ENCODE peak calls at places on chromosome 6, in ten cellular contexts. B is dorsolateral prefrontal cortex; P is adipocyte; R is astrocyte of the spinal cord; A is H1; F is epithelial cell of esophagus; L is CD8-positive, alpha-beta T cell; I is BJ; S is IMR-90; G is hepatocyte. J is an unnamed sample.

GRCh38 chr6:144931172-144932035 is 646.3 kb downstream of the UTRN start:
- DNase-seq in R (peak; percentile 41), S (peak; percentile 36), F (peak; percentile 58), P (peak; percentile 75), A (peak; percentile 56), L (no peak), I (no peak), B (no peak), G (peak; percentile 44), J (no peak)

GRCh38 chr6:157170535-157170934 is 152.8 kb downstream of the TMEM242 start:
- DNase-seq in B (no peak), I (no peak), S (no peak), P (no peak), A (no peak), F (no peak), G (no peak), L (no peak), R (no peak), J (peak; percentile 64)

GRCh38 chr6:136593748-136594490 is 43.7 kb upstream of the MAP7 start:
- DNase-seq in P (peak; percentile 94), I (peak; percentile 97), R (peak; percentile 98), G (peak; percentile 39), A (no peak), L (no peak), F (peak; percentile 96), S (peak; percentile 100), B (no peak), J (no peak)

GRCh38 chr6:43090557-43090952 is 14.4 kb downstream of the PTK7 start:
- DNase-seq in R (no peak), G (peak; percentile 62), P (peak; percentile 58), F (no peak), I (no peak), L (no peak), B (no peak), A (no peak), S (peak; percentile 44), J (no peak)

GRCh38 chr6:45112711-45113110 is 215.4 kb upstream of the RUNX2 start:
- DNase-seq in F (no peak), G (no peak), S (no peak), A (no peak), I (no peak), R (peak; percentile 61), B (no peak), L (no peak), P (no peak), J (no peak)

GRCh38 chr6:4192173-4192572 is 56.8 kb upstream of the ECI2 start:
- DNase-seq in R (no peak), I (no peak), P (peak; percentile 11), L (no peak), F (no peak), G (no peak), B (no peak), S (no peak), A (no peak), J (no peak)

GRCh38 chr6:72084992-72085569 is 198.7 kb downstream of the RIMS1 start:
- DNase-seq in G (peak; percentile 26), L (no peak), F (peak; percentile 27), S (peak; percentile 18), A (no peak), B (no peak), R (peak; percentile 40), I (no peak), P (peak; percentile 76), J (no peak)

GRCh38 chr6:44682987-44683779 is 295.7 kb downstream of the CDC5L start:
- DNase-seq in L (no peak), S (no peak), P (no peak), B (no peak), A (peak; percentile 13), F (no peak), I (no peak), G (no peak), R (no peak), J (no peak)

GRCh38 chr6:132443206-132443605 is 41.9 kb upstream of the MOXD1 start:
- DNase-seq in A (no peak), I (peak; percentile 75), P (no peak), S (peak; percentile 20), F (peak; percentile 10), G (no peak), L (no peak), R (peak; percentile 23), B (no peak), J (no peak)

GRCh38 chr6:63844287-63844686 is 208.7 kb downstream of the PHF3 start:
- DNase-seq in A (no peak), L (no peak), R (peak; percentile 60), S (peak; percentile 96), G (no peak), B (no peak), F (peak; percentile 53), P (no peak), I (no peak), J (no peak)

GRCh38 chr6:4780360-4780812 is 4.2 kb downstream of the CDYL start:
- DNase-seq in A (no peak), R (peak; percentile 39), P (peak; percentile 34), L (no peak), B (no peak), F (peak; percentile 62), S (peak; percentile 67), G (no peak), I (no peak), J (no peak)

GRCh38 chr6:31493875-31494694 is 3.9 kb upstream of the MICB start:
- DNase-seq in S (peak; percentile 70), R (peak; percentile 71), I (no peak), P (peak; percentile 95), F (peak; percentile 78), A (peak; percentile 92), B (peak; percentile 72), L (peak; percentile 72), G (peak; percentile 86), J (peak; percentile 90)

GRCh38 chr6:31498748-31499147 is 803 bp downstream of the MICB start:
- DNase-seq in P (peak; percentile 31), R (no peak), F (peak; percentile 33), S (no peak), I (no peak), B (no peak), G (peak; percentile 31), L (no peak), A (peak; percentile 72), J (no peak)

GRCh38 chr6:31495580-31495979 is 2.4 kb upstream of the MICB start:
- DNase-seq in G (no peak), I (no peak), R (peak; percentile 39), B (no peak), S (peak; percentile 62), F (peak; percentile 45), P (peak; percentile 61), L (no peak), A (no peak), J (no peak)

GRCh38 chr6:31497595-31498476 is at the start of gene MICB:
- DNase-seq in S (peak; percentile 68), B (peak; percentile 70), G (peak; percentile 73), A (peak; percentile 85), R (peak; percentile 72), P (peak; percentile 89), I (no peak), F (peak; percentile 96), L (peak; percentile 88), J (peak; percentile 90)
- H3K4me3 ChIP-seq in S (peak within 1 kb of the TSS; percentile 70), B (peak within 1 kb of the TSS; percentile 43), G (peak within 1 kb of the TSS; percentile 32), A (peak within 1 kb of the TSS; percentile 75), R (peak within 1 kb of the TSS; percentile 60), P (peak within 1 kb of the TSS; percentile 84), I (peak within 1 kb of the TSS; percentile 59), F (peak within 1 kb of the TSS; percentile 58), L (peak within 1 kb of the TSS; percentile 64), J (peak within 1 kb of the TSS; percentile 72)

GRCh38 chr6:149049230-149049629 is 268.3 kb upstream of the TAB2 start:
- DNase-seq in F (peak; percentile 51), B (no peak), P (no peak), G (no peak), L (no peak), S (peak; percentile 41), A (no peak), R (no peak), I (no peak), J (no peak)

GRCh38 chr6:149046164-149046821 is 271.2 kb upstream of the TAB2 start:
- DNase-seq in S (no peak), R (no peak), P (no peak), L (no peak), F (no peak), A (no peak), B (no peak), I (no peak), G (no peak), J (no peak)

GRCh38 chr6:149044394-149044965 is 273.0 kb upstream of the TAB2 start:
- DNase-seq in L (no peak), R (no peak), G (no peak), F (no peak), I (no peak), P (no peak), B (no peak), S (no peak), A (no peak), J (no peak)

GRCh38 chr6:149045404-149045803 is 272.1 kb upstream of the TAB2 start:
- DNase-seq in G (no peak), R (no peak), L (peak; percentile 24), B (no peak), P (no peak), F (no peak), A (no peak), I (no peak), S (no peak), J (no peak)

GRCh38 chr6:149046822-149047246 is 270.7 kb upstream of the TAB2 start:
- DNase-seq in A (no peak), P (peak; percentile 44), S (peak; percentile 58), R (peak; percentile 50), L (no peak), F (no peak), G (no peak), I (no peak), B (no peak), J (no peak)
- H3K4me3 ChIP-seq in A (no peak overlapping the region), P (no peak overlapping the region), S (no peak overlapping the region), R (no peak overlapping the region), L (no peak overlapping the region), F (no peak overlapping the region), G (no peak overlapping the region), I (no peak overlapping the region), B (no peak overlapping the region), J (no peak overlapping the region)

GRCh38 chr6:108873971-108874370 is 25.7 kb downstream of the ARMC2 start:
- DNase-seq in A (no peak), R (no peak), F (no peak), I (no peak), G (no peak), P (no peak), S (no peak), L (no peak), B (no peak), J (no peak)
- H3K4me3 ChIP-seq in A (no peak overlapping the region), R (no peak overlapping the region), F (no peak overlapping the region), I (no peak overlapping the region), G (no peak overlapping the region), P (peak overlapping the region; percentile 65), S (no peak overlapping the region), L (no peak overlapping the region), B (no peak overlapping the region), J (no peak overlapping the region)

DNA sequence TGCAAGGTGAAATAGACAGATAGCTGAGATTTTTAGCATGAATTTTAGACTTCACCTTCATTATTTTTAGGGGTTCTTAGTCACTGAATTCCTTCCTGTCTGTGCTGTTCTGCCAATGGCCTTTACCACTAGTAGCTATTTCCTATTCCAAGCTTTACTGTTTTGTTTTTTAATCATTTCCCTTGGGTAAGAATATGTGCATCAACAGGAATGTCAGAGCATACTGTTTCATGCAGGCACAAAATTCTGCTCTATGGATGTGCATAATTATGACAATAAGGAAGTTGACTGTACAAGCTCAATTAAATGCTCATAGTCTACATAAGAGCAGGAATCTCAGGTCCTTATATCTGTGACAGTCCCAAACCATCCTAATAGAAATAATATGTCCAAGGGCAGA is 5.0 kb downstream of the TNFAIP3 start:
- DNase-seq in L (no peak), F (peak; percentile 55), P (peak; percentile 48), A (no peak), R (peak; percentile 51), B (no peak), I (no peak), S (peak; percentile 47), G (no peak), J (no peak)
- H3K4me3 ChIP-seq in L (peak overlapping the region; percentile 75), F (no peak overlapping the region), P (peak overlapping the region; percentile 93), A (no peak overlapping the region), R (no peak overlapping the region), B (no peak overlapping the region), I (no peak overlapping the region), S (no peak overlapping the region), G (no peak overlapping the region), J (no peak overlapping the region)